ENCODE peak calls at places on chromosomes 12 and 14, in five cellular contexts. One of them, this sample, is unnamed.

GRCh38 chr12:27555928-27556778 is 32.1 kb downstream of the PPFIBP1 start:
- DNase-seq in activated T-cell treated with anti-CD3 and anti-CD28 coated beads, Interleukin-2, amount 50 U/mL, for 24 hours: no peak
- DNase-seq in M059J: peak
- DNase-seq in stimulated activated CD4-positive, alpha-beta T cell treated with anti-CD3 and anti-CD28 coated beads, Interleukin-12 subunit alpha, Interleukin-12 subunit beta, amount 100 ng/mL, for 24 hours: no peak
- DNase-seq in KBM-7: no peak
- DNase-seq in this sample: no peak

GRCh38 chr14:68546839-68547238 is 246.0 kb downstream of the ZFP36L1 start:
- DNase-seq in activated T-cell treated with anti-CD3 and anti-CD28 coated beads, Interleukin-2, amount 50 U/mL, for 24 hours: no peak
- DNase-seq in KBM-7: no peak
- DNase-seq in stimulated activated CD4-positive, alpha-beta T cell treated with anti-CD3 and anti-CD28 coated beads, Interleukin-12 subunit alpha, Interleukin-12 subunit beta, amount 100 ng/mL, for 24 hours: no peak
- DNase-seq in M059J: peak
- DNase-seq in this sample: peak

GRCh38 chr12:28585146-28585545 is 394.9 kb downstream of the CCDC91 start:
- DNase-seq in stimulated activated CD4-positive, alpha-beta T cell treated with anti-CD3 and anti-CD28 coated beads, Interleukin-12 subunit alpha, Interleukin-12 subunit beta, amount 100 ng/mL, for 24 hours: no peak
- DNase-seq in KBM-7: no peak
- DNase-seq in activated T-cell treated with anti-CD3 and anti-CD28 coated beads, Interleukin-2, amount 50 U/mL, for 24 hours: no peak
- DNase-seq in M059J: no peak
- DNase-seq in this sample: no peak

GRCh38 chr12:93387780-93388179 is 10.1 kb downstream of the NUDT4 start:
- DNase-seq in stimulated activated CD4-positive, alpha-beta T cell treated with anti-CD3 and anti-CD28 coated beads, Interleukin-12 subunit alpha, Interleukin-12 subunit beta, amount 100 ng/mL, for 24 hours: peak
- DNase-seq in activated T-cell treated with anti-CD3 and anti-CD28 coated beads, Interleukin-2, amount 50 U/mL, for 24 hours: peak
- DNase-seq in KBM-7: no peak
- DNase-seq in M059J: peak
- DNase-seq in this sample: peak

GRCh38 chr12:30774599-30774998 is 19.8 kb upstream of the CAPRIN2 start:
- DNase-seq in KBM-7: no peak
- DNase-seq in M059J: no peak
- DNase-seq in stimulated activated CD4-positive, alpha-beta T cell treated with anti-CD3 and anti-CD28 coated beads, Interleukin-12 subunit alpha, Interleukin-12 subunit beta, amount 100 ng/mL, for 24 hours: no peak
- DNase-seq in activated T-cell treated with anti-CD3 and anti-CD28 coated beads, Interleukin-2, amount 50 U/mL, for 24 hours: no peak
- DNase-seq in this sample: no peak

GRCh38 chr12:50538178-50538577 is 33.4 kb downstream of the DIP2B start:
- DNase-seq in KBM-7: no peak
- DNase-seq in M059J: no peak
- DNase-seq in activated T-cell treated with anti-CD3 and anti-CD28 coated beads, Interleukin-2, amount 50 U/mL, for 24 hours: no peak
- DNase-seq in stimulated activated CD4-positive, alpha-beta T cell treated with anti-CD3 and anti-CD28 coated beads, Interleukin-12 subunit alpha, Interleukin-12 subunit beta, amount 100 ng/mL, for 24 hours: no peak
- DNase-seq in this sample: no peak

GRCh38 chr14:51554953-51555352 is 96.8 kb upstream of the FRMD6 start:
- DNase-seq in M059J: peak
- DNase-seq in activated T-cell treated with anti-CD3 and anti-CD28 coated beads, Interleukin-2, amount 50 U/mL, for 24 hours: no peak
- DNase-seq in KBM-7: no peak
- DNase-seq in stimulated activated CD4-positive, alpha-beta T cell treated with anti-CD3 and anti-CD28 coated beads, Interleukin-12 subunit alpha, Interleukin-12 subunit beta, amount 100 ng/mL, for 24 hours: no peak
- DNase-seq in this sample: peak

GRCh38 chr12:109389146-109389545 is 41.4 kb downstream of the MYO1H start:
- DNase-seq in M059J: peak
- DNase-seq in activated T-cell treated with anti-CD3 and anti-CD28 coated beads, Interleukin-2, amount 50 U/mL, for 24 hours: no peak
- DNase-seq in KBM-7: no peak
- DNase-seq in stimulated activated CD4-positive, alpha-beta T cell treated with anti-CD3 and anti-CD28 coated beads, Interleukin-12 subunit alpha, Interleukin-12 subunit beta, amount 100 ng/mL, for 24 hours: no peak
- DNase-seq in this sample: no peak

This sample was measured in kidney tubule cell.